ENCODE peak calls at places on chromosome 12, in five cellular contexts. R, Z, T, K and O are unnamed samples.

GRCh38 chr12:114344264-114344663 is 61.7 kb downstream of the TBX5 start:
- DNase-seq in R (no peak), Z (no peak), T (no peak), K (no peak), O (no peak)

GRCh38 chr12:2775431-2775830 is 19.3 kb upstream of the FKBP4 start:
- DNase-seq in R (no peak), Z (no peak), T (no peak), K (no peak), O (no peak)

GRCh38 chr12:39586811-39587210 is 32.8 kb downstream of the ABCD2 start:
- DNase-seq in R (no peak), Z (no peak), T (no peak), K (no peak), O (no peak)

GRCh38 chr12:132707241-132707640 is 3.4 kb upstream of the PGAM5 start:
- DNase-seq in R (no peak), Z (no peak), T (no peak), K (no peak), O (no peak)

GRCh38 chr12:6828671-6829531 is 694 bp downstream of the P3H3 start:
- DNase-seq in R (peak; percentile 69), Z (no peak), T (peak; percentile 84), K (peak; percentile 38), O (no peak)

GRCh38 chr12:49662998-49663843 is 39.9 kb downstream of the PRPF40B start:
- DNase-seq in R (peak; percentile 66), Z (peak; percentile 88), T (peak; percentile 88), K (peak; percentile 88), O (no peak)

GRCh38 chr12:10369557-10370150 is 20.2 kb downstream of the KLRK1 start:
- DNase-seq in R (no peak), Z (no peak), T (no peak), K (no peak), O (no peak)

GRCh38 chr12:104957388-104958008 is 592 bp downstream of the SLC41A2 start:
- DNase-seq in R (no peak), Z (peak; percentile 73), T (no peak), K (peak; percentile 47), O (peak; percentile 65)

GRCh38 chr12:131774576-131774975 is 53.6 kb upstream of the MMP17 start:
- DNase-seq in R (no peak), Z (no peak), T (no peak), K (no peak), O (no peak)

GRCh38 chr12:74170645-74171477 is 366.8 kb upstream of the ATXN7L3B start:
- DNase-seq in R (no peak), Z (no peak), T (peak; percentile 66), K (no peak), O (no peak)

GRCh38 chr12:122499991-122500684 is 594 bp downstream of the ZCCHC8 start:
- DNase-seq in R (peak; percentile 71), Z (peak; percentile 72), T (peak; percentile 86), K (peak; percentile 40), O (no peak)

GRCh38 chr12:96238336-96239031 is 44.3 kb downstream of the ELK3 start:
- DNase-seq in R (no peak), Z (no peak), T (no peak), K (no peak), O (peak; percentile 62)

GRCh38 chr12:9669534-9669933 is at the start of gene CLEC2D:
- DNase-seq in R (no peak), Z (no peak), T (no peak), K (no peak), O (no peak)

GRCh38 chr12:62803756-62804155 is 131.2 kb downstream of the PPM1H start:
- DNase-seq in R (no peak), Z (no peak), T (no peak), K (no peak), O (no peak)

GRCh38 chr12:76337583-76337982 is 10.6 kb downstream of the BBS10 start:
- DNase-seq in R (no peak), Z (no peak), T (no peak), K (no peak), O (no peak)

GRCh38 chr12:117897379-117898161 is 71.2 kb downstream of the KSR2 start:
- DNase-seq in R (no peak), Z (no peak), T (no peak), K (no peak), O (no peak)

GRCh38 chr12:68793975-68794652 is 13.9 kb upstream of the MDM2 start:
- DNase-seq in R (no peak), Z (no peak), T (no peak), K (no peak), O (no peak)

GRCh38 chr12:133165776-133166175 is 15.5 kb upstream of the ZNF268 start:
- DNase-seq in R (no peak), Z (no peak), T (no peak), K (no peak), O (no peak)

GRCh38 chr12:123984903-123985302 is 11.9 kb downstream of the ZNF664 start:
- DNase-seq in R (no peak), Z (no peak), T (no peak), K (no peak), O (no peak)

GRCh38 chr12:73769337-73769736 is 768.3 kb upstream of the ATXN7L3B start:
- DNase-seq in R (no peak), Z (no peak), T (no peak), K (no peak), O (no peak)

DNA sequence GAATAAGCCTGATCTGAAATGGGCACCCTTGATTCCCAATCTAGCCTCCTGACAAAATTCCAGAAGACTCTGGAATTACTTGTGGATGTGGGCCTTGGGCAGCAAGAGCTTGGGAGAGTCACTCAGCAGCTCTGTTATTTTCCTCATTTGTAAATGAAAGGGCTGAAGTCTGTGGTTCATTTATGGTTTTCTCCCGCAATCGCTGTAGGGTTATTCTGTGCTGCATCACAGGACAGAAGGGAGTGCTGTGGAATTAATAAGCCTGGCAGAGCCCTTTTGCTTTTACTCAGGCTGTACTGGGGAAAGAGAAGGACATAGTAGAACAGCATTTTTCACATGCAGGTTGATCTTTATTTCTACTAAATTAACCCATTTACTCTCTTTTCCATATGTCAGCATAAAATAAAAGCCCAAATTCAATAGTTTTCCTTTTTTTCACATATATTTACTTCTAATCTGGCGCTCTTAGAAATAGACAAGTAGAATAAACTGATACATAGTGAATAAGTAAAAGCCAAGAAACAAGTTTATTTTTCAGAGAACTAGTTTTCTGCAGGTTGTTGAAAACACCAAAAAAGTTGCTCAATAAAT is 49.2 kb downstream of the DUSP16 start:
- DNase-seq in R (no peak), Z (no peak), T (no peak), K (no peak), O (no peak)
- H3K4me1 ChIP-seq in R (no peaks in the 10 kb centered on the region), Z (peaks cover 18% of the 10 kb centered on the region), T (no peaks in the 10 kb centered on the region), K (no peaks in the 10 kb centered on the region), O (peaks cover 10% of the 10 kb centered on the region)

GRCh38 chr12:113207621-113208040 is 13.6 kb upstream of the TPCN1 start:
- DNase-seq in R (no peak), Z (no peak), T (peak; percentile 22), K (peak; percentile 27), O (no peak)
- H3K4me3 ChIP-seq in R (no peak overlapping the region), Z (no peak overlapping the region), T (no peak overlapping the region), K (no peak overlapping the region), O (no peak overlapping the region)

GRCh38 chr12:46264057-46264456 is 4.8 kb downstream of the SLC38A1 start:
- DNase-seq in R (no peak), Z (no peak), T (no peak), K (no peak), O (no peak)

GRCh38 chr12:46265734-46266133 is 3.1 kb downstream of the SLC38A1 start:
- DNase-seq in R (no peak), Z (no peak), T (no peak), K (no peak), O (no peak)

GRCh38 chr12:46266382-46266791 is 2.5 kb downstream of the SLC38A1 start:
- DNase-seq in R (peak; percentile 29), Z (no peak), T (no peak), K (peak; percentile 35), O (no peak)

GRCh38 chr12:46263140-46264017 is 5.5 kb downstream of the SLC38A1 start:
- DNase-seq in R (no peak), Z (no peak), T (no peak), K (no peak), O (no peak)

DNA sequence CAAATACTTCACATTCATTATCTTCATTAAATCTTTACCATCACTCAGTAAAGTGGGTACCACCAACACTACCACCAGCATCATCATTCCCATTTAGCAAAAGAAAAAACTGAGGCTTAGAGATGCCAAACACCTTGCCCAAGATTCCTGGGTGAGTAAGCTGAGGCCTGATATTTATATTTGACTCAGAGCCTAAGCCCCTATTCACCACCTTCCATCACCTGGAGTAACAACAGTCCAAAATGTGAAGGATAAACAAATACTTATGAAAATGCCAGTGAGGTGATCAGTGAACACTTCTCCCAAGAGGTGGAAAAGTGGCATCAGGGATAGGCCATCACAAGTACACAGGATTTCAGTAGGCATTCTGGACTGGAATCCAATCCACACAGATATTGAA is 3.7 kb downstream of the SLC38A1 start:
- DNase-seq in R (no peak), Z (no peak), T (no peak), K (no peak), O (no peak)
- H3K27ac ChIP-seq in R (no peak overlapping the region), Z (no peak overlapping the region), T (no peak overlapping the region), K (no peak overlapping the region), O (no peak overlapping the region)

GRCh38 chr12:52600475-52600874 is 788 bp downstream of the KRT72 start:
- DNase-seq in R (no peak), Z (no peak), T (no peak), K (no peak), O (no peak)

GRCh38 chr12:52601671-52602070 is 408 bp upstream of the KRT72 start:
- DNase-seq in R (no peak), Z (no peak), T (no peak), K (no peak), O (no peak)

GRCh38 chr12:52600941-52601481 is at the start of gene KRT72:
- DNase-seq in R (no peak), Z (no peak), T (no peak), K (no peak), O (no peak)

GRCh38 chr12:52603314-52603713 is 2.1 kb upstream of the KRT72 start:
- DNase-seq in R (no peak), Z (no peak), T (no peak), K (no peak), O (no peak)

GRCh38 chr12:52602552-52602951 is 1.3 kb upstream of the KRT72 start:
- DNase-seq in R (no peak), Z (no peak), T (no peak), K (no peak), O (no peak)
- H3K4me1 ChIP-seq in R (no peaks in the 10 kb centered on the region), Z (no peaks in the 10 kb centered on the region), T (no peaks in the 10 kb centered on the region), K (no peaks in the 10 kb centered on the region), O (peaks cover 5% of the 10 kb centered on the region)

GRCh38 chr12:93594766-93595165 is 22.3 kb downstream of the SOCS2 start:
- DNase-seq in R (no peak), Z (no peak), T (no peak), K (no peak), O (no peak)
- H3K4me3 ChIP-seq in R (peak overlapping the region; percentile 1), Z (peak overlapping the region; percentile 33), T (peak overlapping the region; percentile 36), K (no peak overlapping the region), O (no peak overlapping the region)

GRCh38 chr12:116592731-116593130 is 33.5 kb downstream of the MAP1LC3B2 start:
- DNase-seq in R (no peak), Z (no peak), T (no peak), K (no peak), O (peak; percentile 83)
- H3K27ac ChIP-seq in R (peak overlapping the region; percentile 23), Z (peak overlapping the region; percentile 37), T (no peak overlapping the region), K (peak overlapping the region; percentile 42), O (peak overlapping the region; percentile 79)

GRCh38 chr12:94265966-94266365 is 117.6 kb downstream of the PLXNC1 start:
- DNase-seq in R (no peak), Z (no peak), T (no peak), K (no peak), O (no peak)
- H3K4me1 ChIP-seq in R (peaks cover 10% of the 10 kb centered on the region), Z (peaks cover 6% of the 10 kb centered on the region), T (peaks cover 6% of the 10 kb centered on the region), K (peaks cover 7% of the 10 kb centered on the region), O (peaks cover 56% of the 10 kb centered on the region)